ENCODE peak calls at places on chromosomes 7 and 10, in ten cellular contexts. M is nephron progenitor cell, R is cardiac muscle cell, C is glutamatergic neuron, O is bronchial epithelial cell, S is spleen, A is kidney epithelial cell, X is MM.1S, K is tibial nerve, N is IMR-90. Z is an unnamed sample.

GRCh38 chr10:29064665-29065064 is 224.2 kb upstream of the LYZL1 start:
- DNase-seq in A (no peak), X (no peak), O (peak), N (peak), S (no peak), M (no peak), K (no peak), R (no peak), C (no peak), Z (no peak)

GRCh38 chr7:120950026-120950538 is 495 bp upstream of the ING3 start:
- DNase-seq in K (no peak), R (no peak), S (no peak), O (no peak), N (no peak), C (no peak), A (no peak), M (no peak), X (peak), Z (no peak)

GRCh38 chr10:127903789-127904188 is 3.1 kb upstream of the PTPRE start:
- DNase-seq in K (no peak), C (no peak), X (no peak), R (no peak), S (no peak), A (no peak), O (no peak), M (no peak), N (no peak), Z (no peak)

GRCh38 chr7:117169907-117170306 is 153.0 kb downstream of the WNT2 start:
- DNase-seq in R (no peak), K (no peak), M (no peak), A (peak), N (no peak), O (peak), S (no peak), C (no peak), X (no peak), Z (no peak)

GRCh38 chr10:98391578-98391991 is 23.4 kb downstream of the PYROXD2 start:
- DNase-seq in S (no peak), X (no peak), N (peak), R (no peak), O (peak), C (no peak), M (no peak), A (no peak), K (no peak), Z (no peak)

GRCh38 chr10:99548041-99548530 is 15.3 kb downstream of the NKX2-3 start:
- DNase-seq in C (no peak), N (peak), S (no peak), M (no peak), R (no peak), O (peak), K (no peak), X (peak), A (no peak), Z (no peak)

GRCh38 chr10:21173964-21174669 is 277.0 kb upstream of the NEBL start:
- DNase-seq in N (no peak), M (peak), C (peak), O (peak), X (peak), A (peak), S (peak), K (no peak), R (peak), Z (no peak)

GRCh38 chr10:119807960-119808697 is 64.5 kb downstream of the MCMBP start:
- DNase-seq in K (no peak), X (peak), N (peak), M (no peak), S (no peak), R (no peak), A (peak), C (no peak), O (peak), Z (peak)

GRCh38 chr7:142383826-142384507 is 126.1 kb upstream of the PRSS58 start:
- DNase-seq in C (no peak), O (no peak), X (no peak), M (no peak), A (peak), N (no peak), S (no peak), R (no peak), K (no peak), Z (no peak)

GRCh38 chr7:27164381-27165088 is 802 bp downstream of the HOXA9 start:
- DNase-seq in A (no peak), N (no peak), R (no peak), C (peak), K (no peak), X (no peak), M (peak), S (peak), O (no peak), Z (no peak)

GRCh38 chr10:49758249-49758930 is 3.7 kb downstream of the OGDHL start:
- DNase-seq in R (no peak), S (peak), K (no peak), N (no peak), O (no peak), A (no peak), X (no peak), M (no peak), C (no peak), Z (no peak)

GRCh38 chr10:28492556-28492955 is 40.4 kb upstream of the WAC start:
- DNase-seq in O (no peak), X (no peak), R (no peak), A (no peak), N (no peak), S (no peak), M (no peak), C (no peak), K (no peak), Z (no peak)

GRCh38 chr7:20403356-20403755 is 72.7 kb downstream of the ITGB8 start:
- DNase-seq in S (no peak), K (peak), C (peak), A (no peak), N (no peak), X (no peak), O (no peak), R (peak), M (no peak), Z (no peak)

GRCh38 chr7:74306737-74307469 is 17.7 kb downstream of the CLIP2 start:
- DNase-seq in X (no peak), N (peak), O (peak), C (peak), A (peak), R (no peak), S (no peak), M (peak), K (no peak), Z (peak)

GRCh38 chr7:105641236-105641810 is 60.0 kb upstream of the EFCAB10 start:
- DNase-seq in R (no peak), X (no peak), M (no peak), C (no peak), A (no peak), N (no peak), O (no peak), S (no peak), K (no peak), Z (no peak)

GRCh38 chr10:78134919-78135318 is 101.3 kb downstream of the RPS24 start:
- DNase-seq in X (no peak), S (no peak), M (no peak), N (no peak), O (no peak), A (no peak), R (no peak), K (no peak), C (no peak), Z (no peak)

GRCh38 chr10:126302195-126302594 is 86.1 kb downstream of the ADAM12 start:
- DNase-seq in K (no peak), X (no peak), C (no peak), O (no peak), N (no peak), A (no peak), M (no peak), R (no peak), S (no peak), Z (no peak)

GRCh38 chr10:325282-325681 is 190.0 kb downstream of the ZMYND11 start:
- DNase-seq in X (no peak), O (no peak), C (no peak), M (no peak), R (no peak), K (no peak), S (no peak), A (no peak), N (no peak), Z (no peak)

DNA sequence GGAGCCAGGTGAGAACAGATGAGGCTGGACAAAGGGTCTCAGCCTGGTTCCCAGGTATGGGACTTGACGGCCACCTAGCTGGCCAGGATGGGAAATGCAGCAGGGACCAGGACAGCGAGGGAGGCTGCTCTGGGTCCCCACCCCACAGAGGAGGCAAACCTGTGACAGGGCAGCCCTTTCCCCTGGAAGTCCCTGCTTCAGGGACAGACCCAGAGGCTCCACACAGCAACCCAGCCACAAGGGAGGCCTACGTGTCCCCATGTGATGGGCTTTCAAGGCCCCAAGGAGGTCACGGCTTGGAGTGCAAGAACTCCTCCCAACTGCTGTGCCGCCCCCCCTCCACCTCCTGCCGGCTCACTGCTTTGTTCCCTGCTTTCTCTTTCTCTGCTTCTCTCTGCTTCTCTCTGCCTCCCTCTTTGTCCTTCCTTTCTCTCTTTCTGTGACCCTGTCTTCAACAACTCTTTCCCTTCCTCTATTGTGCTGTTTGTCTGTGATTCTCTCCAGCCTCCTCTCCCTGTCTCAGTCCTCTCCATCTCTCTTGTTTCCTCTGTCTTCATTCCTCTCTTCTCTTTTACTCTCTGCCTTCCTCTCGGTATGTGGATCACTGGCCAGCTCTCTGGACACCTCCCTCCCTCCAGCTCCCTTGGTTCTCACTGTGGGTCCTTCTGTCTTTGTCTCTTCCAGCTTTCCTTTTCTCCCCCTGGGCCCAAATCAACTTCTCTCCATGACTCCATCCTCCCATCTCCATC is 9.6 kb upstream of the EIF5AL1 start:
- DNase-seq in K (no peak), M (peak), X (no peak), O (peak), A (no peak), S (no peak), N (no peak), C (peak), R (peak), Z (no peak)
- TF ChIP-seq CTCF in K (peak), M (peak), X (no peak), O (peak), A (peak), S (no peak), N (peak), C (peak), R (peak), Z (peak)

GRCh38 chr10:95741807-95742528 is 14.0 kb upstream of the ENTPD1 start:
- DNase-seq in R (peak), K (no peak), A (no peak), C (no peak), S (no peak), X (no peak), M (no peak), O (peak), N (peak), Z (no peak)
- TF ChIP-seq CTCF in R (peak), K (no peak), A (no peak), C (no peak), S (no peak), X (no peak), M (no peak), O (peak), N (peak), Z (no peak)

DNA sequence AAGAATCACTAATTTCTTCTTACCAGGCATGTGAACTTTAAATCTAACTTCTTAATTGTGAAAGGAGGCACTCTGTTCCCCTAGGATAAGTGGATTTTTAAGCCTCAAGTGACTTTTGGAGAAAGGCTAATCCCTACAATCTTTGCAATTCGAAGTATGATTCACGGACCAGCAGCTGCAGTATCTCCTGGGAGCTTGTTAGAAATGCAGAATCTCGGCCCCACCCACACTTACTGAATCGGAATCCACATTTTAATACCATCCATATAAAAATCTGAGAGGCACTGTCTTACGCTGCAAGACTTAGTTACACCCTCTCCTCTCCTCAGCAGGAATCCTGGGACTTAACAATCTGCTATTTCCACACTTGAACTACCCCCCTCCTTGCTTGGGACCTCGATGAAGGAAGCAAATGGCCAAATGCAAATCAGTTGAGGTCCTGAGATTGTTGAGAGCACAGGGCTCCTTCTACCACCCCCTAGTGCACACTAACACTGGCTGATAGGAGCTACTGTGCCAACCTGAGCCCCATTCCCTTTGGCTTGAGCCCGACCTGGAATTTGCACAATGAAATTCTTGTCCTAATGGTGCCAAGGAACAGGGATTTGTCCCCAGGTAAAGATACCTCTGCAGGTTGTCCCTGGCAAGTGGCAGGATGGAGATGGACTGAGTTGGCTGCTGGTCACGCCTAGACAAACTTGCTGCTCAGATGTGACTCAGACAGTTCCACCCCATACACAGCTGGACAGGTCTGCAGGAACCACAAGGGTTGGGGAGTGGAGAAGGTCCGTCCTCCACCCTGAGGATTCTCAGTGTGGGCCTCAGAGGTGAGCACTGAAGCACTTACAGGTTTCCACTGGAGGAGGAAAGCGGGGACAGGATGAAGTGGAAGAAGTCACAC is 20.8 kb downstream of the ITPRIP start:
- DNase-seq in C (no peak), R (no peak), K (peak), X (no peak), M (no peak), S (peak), A (no peak), N (peak), O (peak), Z (no peak)
- TF ChIP-seq CTCF in C (no peak), R (no peak), K (no peak), X (no peak), M (no peak), S (no peak), A (no peak), N (peak), O (no peak), Z (no peak)

GRCh38 chr7:111329367-111330234 is 232.7 kb downstream of the IMMP2L start:
- DNase-seq in O (peak), R (peak), C (no peak), K (no peak), S (no peak), X (peak), M (no peak), N (peak), A (no peak), Z (no peak)
- TF ChIP-seq CTCF in O (no peak), R (peak), C (no peak), K (no peak), S (no peak), X (peak), M (no peak), N (peak), A (no peak), Z (no peak)

GRCh38 chr10:5692476-5693358 is 8.1 kb downstream of the TASOR2 start:
- DNase-seq in O (no peak), A (no peak), S (peak), M (peak), R (peak), X (no peak), N (peak), K (no peak), C (peak), Z (no peak)
- TF ChIP-seq CTCF in O (no peak), A (no peak), S (no peak), M (no peak), R (no peak), X (no peak), N (no peak), K (no peak), C (no peak), Z (no peak)